ENCODE peak calls at places on chromosome 5, in seven cellular contexts. B is gastrocnemius medialis, M is HCT116, Y is heart left ventricle, A is right lobe of liver, G is A549, F is IMR-90. Z is an unnamed sample.
A peak's percentile ranks its signal among the peaks of the same experiment; 100 is the strongest.

GRCh38 chr5:78554595-78554994 is 94.0 kb downstream of the LHFPL2 start:
- ATAC-seq in B (no peak), A (peak; percentile 37), G (no peak), M (no peak), Y (no peak), F (no peak), Z (no peak)

GRCh38 chr5:66864240-66864884 is 268.2 kb downstream of the MAST4 start:
- ATAC-seq in M (peak; percentile 70), F (peak; percentile 64), B (no peak), Y (no peak), A (peak; percentile 70), G (peak; percentile 83), Z (no peak)

GRCh38 chr5:166270712-166271111 is 2020.7 kb upstream of the WWC1 start:
- ATAC-seq in B (no peak), A (no peak), F (no peak), Y (no peak), M (no peak), G (no peak), Z (no peak)

GRCh38 chr5:124919076-124919475 is 172.6 kb upstream of the ZNF608 start:
- ATAC-seq in M (no peak), F (no peak), B (no peak), Y (no peak), A (peak; percentile 41), G (no peak), Z (no peak)

GRCh38 chr5:92969191-92969780 is 611.7 kb downstream of the NR2F1-AS1 start:
- ATAC-seq in M (no peak), B (no peak), Y (no peak), F (no peak), A (no peak), G (no peak), Z (no peak)

GRCh38 chr5:108531367-108532211 is 149.7 kb upstream of the FBXL17 start:
- ATAC-seq in Y (peak; percentile 80), B (no peak), A (peak; percentile 82), F (peak; percentile 95), G (no peak), M (no peak), Z (no peak)

GRCh38 chr5:88682797-88683496 is 200.0 kb downstream of the MEF2C start:
- ATAC-seq in G (no peak), F (no peak), B (no peak), A (no peak), Y (no peak), M (no peak), Z (no peak)

GRCh38 chr5:149152317-149152746 is 11.0 kb downstream of the ABLIM3 start:
- ATAC-seq in Y (no peak), A (peak; percentile 74), B (no peak), F (no peak), G (no peak), M (no peak), Z (no peak)

GRCh38 chr5:181036816-181037364 is 3.2 kb upstream of the BTNL9 start:
- ATAC-seq in F (no peak), B (no peak), G (no peak), Y (no peak), A (no peak), M (no peak), Z (no peak)

GRCh38 chr5:173247050-173247449 is 12.0 kb upstream of the NKX2-5 start:
- ATAC-seq in A (no peak), G (no peak), F (no peak), M (no peak), B (no peak), Y (no peak), Z (no peak)

GRCh38 chr5:15500326-15500958 is 462 bp downstream of the FBXL7 start:
- ATAC-seq in M (no peak), G (peak; percentile 73), Y (peak; percentile 48), F (peak; percentile 68), A (peak; percentile 44), B (peak; percentile 51), Z (peak; percentile 63)

GRCh38 chr5:61280766-61281427 is 51.2 kb upstream of the ZSWIM6 start:
- ATAC-seq in F (no peak), A (no peak), G (no peak), B (no peak), Y (peak; percentile 80), M (peak; percentile 25), Z (no peak)

GRCh38 chr5:135350536-135350935 is 48.5 kb downstream of the MACROH2A1 start:
- ATAC-seq in B (no peak), G (no peak), M (no peak), F (no peak), Y (no peak), A (no peak), Z (no peak)

GRCh38 chr5:83487155-83487554 is 15.6 kb downstream of the VCAN start:
- ATAC-seq in F (peak; percentile 68), A (no peak), M (no peak), Y (no peak), B (no peak), G (no peak), Z (no peak)

GRCh38 chr5:40879163-40879942 is 29.9 kb upstream of the C7 start:
- ATAC-seq in F (peak; percentile 79), A (peak; percentile 57), Y (no peak), B (no peak), G (no peak), M (peak; percentile 71), Z (peak; percentile 48)

GRCh38 chr5:151027961-151028479 is 7.6 kb downstream of the GPX3 start:
- ATAC-seq in B (no peak), A (no peak), G (no peak), F (no peak), Y (no peak), M (no peak), Z (no peak)
- TF ChIP-seq POLR2A in B (no peak), A (no peak), G (no peak), F (no peak), Y (no peak), M (no peak), Z (no peak)

DNA sequence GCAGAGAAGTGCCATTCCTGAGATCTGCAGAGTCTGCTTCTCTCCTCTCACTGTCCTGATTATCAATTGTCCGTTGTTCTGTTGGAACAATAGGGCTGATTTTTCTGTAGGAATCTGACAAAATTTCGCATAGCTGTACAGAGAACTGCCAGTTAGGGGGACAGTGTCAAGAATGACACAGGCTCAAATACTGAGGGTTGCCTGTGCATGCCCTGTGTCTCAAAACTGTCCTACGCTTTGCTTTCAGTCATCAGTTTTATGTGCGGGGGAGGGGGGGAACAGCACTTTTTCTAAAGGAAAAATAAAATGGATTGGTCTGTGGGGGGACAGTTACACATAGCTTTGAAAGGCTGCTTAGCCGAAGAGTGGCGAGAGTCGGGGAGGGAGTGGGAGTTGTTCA is 248.6 kb downstream of the PDZD2 start:
- ATAC-seq in B (no peak), F (no peak), Y (no peak), A (no peak), G (no peak), M (no peak), Z (no peak)
- TF ChIP-seq POLR2A in B (no peak), F (no peak), Y (no peak), A (no peak), G (no peak), M (no peak), Z (no peak)

GRCh38 chr5:134003064-134003956 is 1.5 kb downstream of the VDAC1 start:
- ATAC-seq in M (no peak), Y (no peak), B (peak; percentile 3), F (no peak), G (no peak), A (no peak), Z (no peak)

GRCh38 chr5:134003957-134004625 is 684 bp downstream of the VDAC1 start:
- ATAC-seq in F (peak; percentile 10), G (peak; percentile 44), B (peak; percentile 26), M (peak; percentile 12), A (peak; percentile 52), Y (no peak), Z (peak; percentile 43)

GRCh38 chr5:134005415-134006118 is 792 bp upstream of the VDAC1 start:
- ATAC-seq in Y (no peak), F (peak; percentile 4), G (peak; percentile 45), B (peak; percentile 43), A (peak; percentile 13), M (peak; percentile 35), Z (no peak)

GRCh38 chr5:134006119-134006514 is 1.3 kb upstream of the VDAC1 start:
- ATAC-seq in F (no peak), G (no peak), A (no peak), B (no peak), M (no peak), Y (no peak), Z (no peak)

DNA sequence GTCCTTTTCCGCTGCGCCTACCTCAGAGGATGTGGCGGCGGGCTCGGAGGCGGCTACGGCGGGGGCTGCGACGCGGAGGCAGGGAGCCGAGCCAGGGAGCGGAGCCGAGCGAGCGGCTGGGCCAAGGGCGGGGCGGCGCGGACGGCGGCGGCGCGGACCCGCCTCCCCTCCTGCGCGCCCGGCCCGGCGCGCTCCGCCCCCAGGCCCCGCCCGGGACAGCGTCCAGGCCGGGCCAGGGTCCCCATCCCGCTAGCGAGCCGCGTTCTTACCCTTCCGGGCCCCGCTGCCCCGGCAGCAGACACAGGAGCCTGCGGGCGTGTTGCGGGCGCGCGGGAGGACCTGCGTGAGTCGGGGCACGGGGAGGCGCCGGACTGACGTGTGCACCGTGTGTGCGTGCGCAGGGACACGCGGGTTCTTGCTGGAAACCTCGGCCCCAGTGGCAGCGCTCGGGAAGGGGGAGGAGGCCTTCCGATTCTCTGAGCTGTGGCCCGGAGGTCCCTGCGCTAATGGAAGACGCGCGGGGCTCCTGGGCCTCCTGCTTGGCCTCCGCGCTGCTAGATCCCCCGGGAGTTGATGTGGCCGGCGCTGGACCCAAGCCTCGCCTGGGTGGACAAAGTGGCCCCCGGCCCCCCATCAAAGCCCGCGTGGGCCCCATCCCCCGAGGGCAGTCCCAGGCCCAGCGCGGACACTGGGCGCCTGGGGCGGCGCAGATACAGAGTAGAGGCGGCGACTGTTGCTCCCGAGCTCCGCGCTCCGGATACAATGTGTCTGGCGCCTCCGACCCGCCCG is at the start of gene VDAC1:
- ATAC-seq in F (peak; percentile 90), G (peak; percentile 83), M (peak; percentile 82), Y (peak; percentile 71), A (peak; percentile 91), B (peak; percentile 66), Z (peak; percentile 91)
- TF ChIP-seq POLR2A in F (peak; percentile 57), G (peak; percentile 84), M (peak; percentile 80), Y (peak; percentile 77), A (peak; percentile 78), B (peak; percentile 85), Z (peak; percentile 72)

GRCh38 chr5:110054240-110054639 is 364.5 kb downstream of the MAN2A1 start:
- ATAC-seq in G (no peak), F (no peak), B (no peak), Y (no peak), A (no peak), M (no peak), Z (no peak)

GRCh38 chr5:110056580-110057114 is 366.9 kb downstream of the MAN2A1 start:
- ATAC-seq in G (no peak), M (no peak), Y (no peak), A (no peak), B (no peak), F (no peak), Z (no peak)

GRCh38 chr5:110055301-110055700 is 365.6 kb downstream of the MAN2A1 start:
- ATAC-seq in B (no peak), M (no peak), F (no peak), G (no peak), A (no peak), Y (no peak), Z (no peak)

GRCh38 chr5:110053205-110053604 is 363.5 kb downstream of the MAN2A1 start:
- ATAC-seq in B (no peak), F (no peak), G (no peak), Y (no peak), M (no peak), A (peak; percentile 54), Z (no peak)

DNA sequence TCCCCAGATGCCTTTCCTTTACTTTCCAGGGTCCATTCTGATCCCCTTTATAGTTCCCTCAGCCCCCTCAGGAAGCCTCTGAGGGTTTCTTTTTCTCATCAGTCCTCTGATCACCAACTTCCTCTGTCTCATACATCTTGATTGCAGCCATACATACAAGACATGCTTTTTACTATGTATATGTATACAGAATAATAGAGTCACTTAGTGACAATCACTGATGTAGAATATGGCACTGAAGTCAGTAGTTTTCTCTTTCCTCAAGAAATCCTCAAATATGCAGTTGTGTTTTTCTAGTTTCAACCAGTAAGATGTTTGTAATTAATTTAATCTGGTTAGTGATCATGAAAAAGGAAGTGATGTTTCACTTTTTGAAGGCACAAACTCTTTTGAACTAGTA is 364.1 kb downstream of the MAN2A1 start:
- ATAC-seq in F (no peak), Y (no peak), G (no peak), B (no peak), M (no peak), A (no peak), Z (no peak)
- TF ChIP-seq POLR2A in F (no peak), Y (no peak), G (no peak), B (no peak), M (no peak), A (no peak), Z (no peak)

Z was measured in gastroesophageal sphincter.